ENCODE peak calls at places on chromosomes 3 and 15, in four cellular contexts. One of them, this sample, is unnamed.

GRCh38 chr3:23805881-23806321 is at the start of gene UBE2E1:
- DNase-seq in A549: peak
- DNase-seq in Panc1: no peak
- DNase-seq in SK-N-SH: peak
- DNase-seq in this sample: peak

GRCh38 chr3:173440431-173440990 is 43.0 kb downstream of the NLGN1 start:
- DNase-seq in A549: no peak
- DNase-seq in Panc1: no peak
- DNase-seq in SK-N-SH: no peak
- DNase-seq in this sample: no peak

GRCh38 chr3:46853441-46854410 is 9.5 kb downstream of the MYL3 start:
- DNase-seq in A549: no peak
- DNase-seq in Panc1: no peak
- DNase-seq in SK-N-SH: no peak
- DNase-seq in this sample: no peak

GRCh38 chr3:113275876-113276580 is 64.7 kb downstream of the BOC start:
- DNase-seq in A549: no peak
- DNase-seq in Panc1: no peak
- DNase-seq in SK-N-SH: no peak
- DNase-seq in this sample: peak

GRCh38 chr15:38226867-38227266 is 25.8 kb upstream of the SPRED1 start:
- DNase-seq in A549: peak
- DNase-seq in Panc1: peak
- DNase-seq in SK-N-SH: peak
- DNase-seq in this sample: no peak

GRCh38 chr15:27686376-27686775 is 412.7 kb downstream of the OCA2 start:
- DNase-seq in A549: peak
- DNase-seq in Panc1: no peak
- DNase-seq in SK-N-SH: no peak
- DNase-seq in this sample: no peak

GRCh38 chr3:116399701-116400261 is 45.5 kb downstream of the LSAMP start:
- DNase-seq in A549: no peak
- DNase-seq in Panc1: no peak
- DNase-seq in SK-N-SH: no peak
- DNase-seq in this sample: no peak

GRCh38 chr3:15693340-15693739 is 91.8 kb downstream of the BTD start:
- DNase-seq in A549: peak
- DNase-seq in Panc1: no peak
- DNase-seq in SK-N-SH: no peak
- DNase-seq in this sample: no peak

GRCh38 chr15:39657714-39658113 is 76.8 kb downstream of the THBS1 start:
- DNase-seq in A549: no peak
- DNase-seq in Panc1: no peak
- DNase-seq in SK-N-SH: no peak
- DNase-seq in this sample: no peak

GRCh38 chr3:72797773-72798543 is 50.3 kb downstream of the SHQ1 start:
- DNase-seq in A549: no peak
- DNase-seq in Panc1: no peak
- DNase-seq in SK-N-SH: peak
- DNase-seq in this sample: no peak

GRCh38 chr3:156806698-156807097 is 19.5 kb upstream of the LEKR1 start:
- DNase-seq in A549: no peak
- DNase-seq in Panc1: no peak
- DNase-seq in SK-N-SH: no peak
- DNase-seq in this sample: no peak

GRCh38 chr15:71746719-71747118 is 63.6 kb upstream of the NR2E3 start:
- DNase-seq in A549: peak
- DNase-seq in Panc1: no peak
- DNase-seq in SK-N-SH: no peak
- DNase-seq in this sample: no peak

GRCh38 chr15:27827336-27827735 is 271.8 kb downstream of the OCA2 start:
- DNase-seq in A549: no peak
- DNase-seq in Panc1: no peak
- DNase-seq in SK-N-SH: no peak
- DNase-seq in this sample: no peak

GRCh38 chr3:197792019-197792647 is 1.1 kb downstream of the LRCH3 start:
- DNase-seq in A549: no peak
- DNase-seq in Panc1: no peak
- DNase-seq in SK-N-SH: no peak
- DNase-seq in this sample: no peak

GRCh38 chr3:54988302-54989022 is 60.6 kb upstream of the LRTM1 start:
- DNase-seq in A549: no peak
- DNase-seq in Panc1: no peak
- DNase-seq in SK-N-SH: no peak
- DNase-seq in this sample: peak

GRCh38 chr3:5187920-5188418 is 462 bp downstream of the EDEM1 start:
- DNase-seq in A549: peak
- DNase-seq in Panc1: no peak
- DNase-seq in SK-N-SH: peak
- DNase-seq in this sample: no peak

GRCh38 chr3:169836058-169836941 is 23.6 kb upstream of the LRRC34 start:
- DNase-seq in A549: no peak
- DNase-seq in Panc1: no peak
- DNase-seq in SK-N-SH: no peak
- DNase-seq in this sample: no peak

GRCh38 chr3:20173844-20174410 is 12.1 kb downstream of the SGO1 start:
- DNase-seq in A549: no peak
- DNase-seq in Panc1: no peak
- DNase-seq in SK-N-SH: no peak
- DNase-seq in this sample: no peak

GRCh38 chr3:177680442-177680821 is 483.1 kb upstream of the TBL1XR1 start:
- DNase-seq in A549: no peak
- DNase-seq in Panc1: no peak
- DNase-seq in SK-N-SH: no peak
- DNase-seq in this sample: no peak

GRCh38 chr3:157129782-157130137 is 30.2 kb downstream of the CCNL1 start:
- DNase-seq in A549: no peak
- DNase-seq in Panc1: no peak
- DNase-seq in SK-N-SH: no peak
- DNase-seq in this sample: no peak

GRCh38 chr15:76163429-76164020 is 103.7 kb downstream of the TMEM266 start:
- DNase-seq in A549: peak
- DNase-seq in Panc1: no peak
- DNase-seq in SK-N-SH: peak
- DNase-seq in this sample: peak

GRCh38 chr15:89531796-89532537 is 35.6 kb upstream of the RHCG start:
- DNase-seq in A549: no peak
- DNase-seq in Panc1: no peak
- DNase-seq in SK-N-SH: no peak
- DNase-seq in this sample: no peak

GRCh38 chr3:31416980-31417379 is 115.7 kb upstream of the STT3B start:
- DNase-seq in A549: no peak
- DNase-seq in Panc1: no peak
- DNase-seq in SK-N-SH: no peak
- DNase-seq in this sample: no peak

GRCh38 chr15:91522609-91523332 is 330.7 kb upstream of the SLCO3A1 start:
- DNase-seq in A549: peak
- DNase-seq in Panc1: no peak
- DNase-seq in SK-N-SH: no peak
- DNase-seq in this sample: no peak

GRCh38 chr15:81754078-81754477 is 291.7 kb downstream of the MEX3B start:
- DNase-seq in A549: no peak
- DNase-seq in Panc1: no peak
- DNase-seq in SK-N-SH: no peak
- DNase-seq in this sample: no peak

GRCh38 chr3:9828801-9829755 is 14.7 kb downstream of the RPUSD3 start:
- DNase-seq in A549: no peak
- DNase-seq in Panc1: no peak
- DNase-seq in SK-N-SH: no peak
- DNase-seq in this sample: no peak

GRCh38 chr3:188546835-188547670 is 393.1 kb downstream of the LPP start:
- DNase-seq in A549: peak
- DNase-seq in Panc1: peak
- DNase-seq in SK-N-SH: no peak
- DNase-seq in this sample: no peak

GRCh38 chr15:71357357-71357756 is 242.1 kb downstream of the THSD4 start:
- DNase-seq in A549: no peak
- DNase-seq in Panc1: no peak
- DNase-seq in SK-N-SH: peak
- DNase-seq in this sample: no peak

GRCh38 chr15:91855684-91856553 is 2.4 kb downstream of the SLCO3A1 start:
- DNase-seq in A549: peak
- DNase-seq in Panc1: no peak
- DNase-seq in SK-N-SH: peak
- DNase-seq in this sample: no peak

GRCh38 chr3:21573291-21573690 is 177.7 kb downstream of the ZNF385D start:
- DNase-seq in A549: no peak
- DNase-seq in Panc1: no peak
- DNase-seq in SK-N-SH: no peak
- DNase-seq in this sample: no peak

GRCh38 chr3:121757087-121757811 is 7.7 kb upstream of the GOLGB1 start:
- DNase-seq in A549: no peak
- DNase-seq in Panc1: no peak
- DNase-seq in SK-N-SH: no peak
- DNase-seq in this sample: no peak
- TF ChIP-seq REST in A549: no peak
- TF ChIP-seq REST in Panc1: no peak
- TF ChIP-seq REST in SK-N-SH: no peak
- TF ChIP-seq REST in this sample: no peak

GRCh38 chr3:122919291-122919610 is 108.3 kb downstream of the SEMA5B start:
- DNase-seq in A549: no peak
- DNase-seq in Panc1: no peak
- DNase-seq in SK-N-SH: no peak
- DNase-seq in this sample: no peak
- TF ChIP-seq REST in A549: no peak
- TF ChIP-seq REST in Panc1: peak
- TF ChIP-seq REST in SK-N-SH: no peak
- TF ChIP-seq REST in this sample: no peak

DNA sequence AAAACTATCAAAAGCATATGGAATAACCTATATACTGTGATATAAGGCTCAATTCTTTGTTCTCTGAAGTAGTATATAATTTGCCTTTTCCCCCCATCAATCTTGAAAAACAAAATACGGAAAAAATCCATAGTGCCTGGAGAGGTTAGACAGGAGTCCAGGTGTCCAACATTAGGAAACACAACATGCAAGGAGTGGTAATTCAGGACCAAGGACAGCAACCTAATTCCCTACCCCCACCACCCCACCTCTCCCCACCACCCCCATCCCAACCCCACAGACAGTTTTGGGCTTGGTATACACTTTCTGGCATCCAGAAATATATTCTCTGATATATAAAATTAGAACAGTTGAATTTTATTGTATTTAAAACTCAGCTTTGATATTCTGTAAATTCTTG is 55.1 kb upstream of the SLC25A26 start:
- DNase-seq in A549: no peak
- DNase-seq in Panc1: no peak
- DNase-seq in SK-N-SH: no peak
- DNase-seq in this sample: no peak
- TF ChIP-seq REST in A549: peak
- TF ChIP-seq REST in Panc1: peak
- TF ChIP-seq REST in SK-N-SH: peak
- TF ChIP-seq REST in this sample: peak

GRCh38 chr3:126570103-126570541 is 11.4 kb upstream of the C3orf22 start:
- DNase-seq in A549: no peak
- DNase-seq in Panc1: no peak
- DNase-seq in SK-N-SH: no peak
- DNase-seq in this sample: no peak
- TF ChIP-seq REST in A549: no peak
- TF ChIP-seq REST in Panc1: no peak
- TF ChIP-seq REST in SK-N-SH: no peak
- TF ChIP-seq REST in this sample: no peak

DNA sequence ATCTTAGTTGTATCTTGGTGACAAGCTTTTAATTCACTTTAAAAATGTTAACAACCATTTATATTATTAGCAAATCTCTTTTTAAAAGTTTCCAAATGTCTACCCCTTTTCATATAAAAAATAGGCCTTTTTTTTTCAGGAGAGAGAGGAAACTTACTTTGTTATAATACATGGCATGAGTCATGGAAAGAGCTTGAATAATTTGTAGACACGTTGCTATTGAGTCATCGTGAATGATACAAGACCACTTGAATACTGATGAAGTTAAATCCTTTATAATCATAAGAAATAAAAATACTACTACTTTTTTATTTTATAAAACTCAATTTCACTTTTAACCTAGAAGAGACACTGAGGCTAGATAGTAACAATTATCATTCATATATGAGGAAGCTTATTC is 70.3 kb upstream of the BBX start:
- DNase-seq in A549: no peak
- DNase-seq in Panc1: no peak
- DNase-seq in SK-N-SH: no peak
- DNase-seq in this sample: no peak
- TF ChIP-seq REST in A549: no peak
- TF ChIP-seq REST in Panc1: no peak
- TF ChIP-seq REST in SK-N-SH: no peak
- TF ChIP-seq REST in this sample: no peak

GRCh38 chr15:30992073-30992363 is 590 bp upstream of the MTMR10 start:
- DNase-seq in A549: no peak
- DNase-seq in Panc1: no peak
- DNase-seq in SK-N-SH: no peak
- DNase-seq in this sample: no peak

GRCh38 chr15:30990036-30990435 is 1.4 kb downstream of the MTMR10 start:
- DNase-seq in A549: peak
- DNase-seq in Panc1: no peak
- DNase-seq in SK-N-SH: peak
- DNase-seq in this sample: no peak

GRCh38 chr15:30992465-30992864 is 1.0 kb upstream of the MTMR10 start:
- DNase-seq in A549: peak
- DNase-seq in Panc1: no peak
- DNase-seq in SK-N-SH: no peak
- DNase-seq in this sample: no peak

GRCh38 chr15:30990451-30991300 is 752 bp downstream of the MTMR10 start:
- DNase-seq in A549: no peak
- DNase-seq in Panc1: no peak
- DNase-seq in SK-N-SH: no peak
- DNase-seq in this sample: peak

GRCh38 chr15:30991301-30992072 is at the start of gene MTMR10:
- DNase-seq in A549: peak
- DNase-seq in Panc1: no peak
- DNase-seq in SK-N-SH: peak
- DNase-seq in this sample: peak
- TF ChIP-seq REST in A549: no peak
- TF ChIP-seq REST in Panc1: no peak
- TF ChIP-seq REST in SK-N-SH: peak
- TF ChIP-seq REST in this sample: no peak